ENCODE peak calls at places on chromosome 18, in four cellular contexts. G is activated gamma-delta T cell treated with anti-CD3 and anti-CD28 coated beads, Interleukin-2, amount 50 U/mL, for 16 hours; E is stimulated activated CD8-positive, alpha-beta memory T cell treated with anti-CD3 and anti-CD28 coated beads, Interleukin-15, amount 100 ng/mL, for 1 hour; B is naive thymus-derived CD4-positive, alpha-beta T cell. T is an unnamed sample.

GRCh38 chr18:11925800-11926481 is 17.8 kb upstream of the MPPE1 start:
- DNase-seq in B (no peak), E (no peak), G (no peak), T (no peak)

GRCh38 chr18:79509536-79509930 is 113.8 kb downstream of the NFATC1 start:
- DNase-seq in G (no peak), E (no peak), B (no peak), T (no peak)

GRCh38 chr18:67599277-67599676 is 82.8 kb upstream of the DSEL start:
- DNase-seq in B (no peak), G (no peak), E (no peak), T (no peak)

GRCh38 chr18:79763407-79763806 is 34.3 kb upstream of the KCNG2 start:
- DNase-seq in B (no peak), G (no peak), E (no peak), T (no peak)

GRCh38 chr18:79912994-79913831 is 38.2 kb downstream of the SLC66A2 start:
- DNase-seq in G (no peak), E (no peak), B (no peak), T (no peak)

GRCh38 chr18:51110073-51110797 is 80.2 kb downstream of the SMAD4 start:
- DNase-seq in E (peak), B (peak), G (peak), T (peak)

GRCh38 chr18:57895182-57895581 is 92.1 kb upstream of the ATP8B1 start:
- DNase-seq in B (no peak), G (no peak), E (no peak), T (no peak)

GRCh38 chr18:79857082-79857661 is 59.4 kb downstream of the KCNG2 start:
- DNase-seq in G (no peak), E (no peak), B (no peak), T (no peak)

GRCh38 chr18:14974576-14974975 is 226.6 kb downstream of the ANKRD30B start:
- DNase-seq in G (no peak), B (no peak), E (no peak), T (no peak)

GRCh38 chr18:55339990-55340389 is 248.0 kb downstream of the TCF4 start:
- DNase-seq in B (no peak), G (no peak), E (no peak), T (no peak)

GRCh38 chr18:10563886-10564285 is 38.1 kb downstream of the NAPG start:
- DNase-seq in E (no peak), G (no peak), B (no peak), T (no peak)

GRCh38 chr18:26458526-26459232 is 89.7 kb downstream of the KCTD1 start:
- DNase-seq in B (no peak), G (no peak), E (no peak), T (no peak)

GRCh38 chr18:43805646-43806194 is 528.4 kb upstream of the SYT4 start:
- DNase-seq in G (no peak), E (no peak), B (no peak), T (peak)

GRCh38 chr18:23373564-23373963 is 79.5 kb upstream of the RIOK3 start:
- DNase-seq in E (no peak), B (no peak), G (no peak), T (no peak)

GRCh38 chr18:55100817-55101457 is 141.7 kb upstream of the CCDC68 start:
- DNase-seq in E (no peak), G (no peak), B (no peak), T (no peak)

GRCh38 chr18:55751476-55751875 is 163.5 kb upstream of the TCF4 start:
- DNase-seq in E (no peak), G (no peak), B (no peak), T (no peak)

GRCh38 chr18:79570266-79571201 is 109.1 kb upstream of the CTDP1 start:
- DNase-seq in E (no peak), G (no peak), B (no peak), T (no peak)

GRCh38 chr18:22286576-22286975 is 117.2 kb downstream of the GATA6 start:
- DNase-seq in E (no peak), B (no peak), G (no peak), T (peak)

GRCh38 chr18:52442686-52443085 is 102.7 kb downstream of the DCC start:
- DNase-seq in B (no peak), E (no peak), G (no peak), T (no peak)

GRCh38 chr18:31454066-31454708 is 6.6 kb downstream of the DSG3 start:
- DNase-seq in E (no peak), B (no peak), G (no peak), T (no peak)

GRCh38 chr18:34971313-34971712 is 69.9 kb upstream of the MAPRE2 start:
- DNase-seq in E (no peak), G (no peak), B (no peak), T (no peak)